ENCODE peak calls at places on chromosome 22, in six cellular contexts. W is PC-3, U is pancreas, D is IMR-90, P is HCT116, C is tibial artery. Q is an unnamed sample. For H3K9me3, the result is how much of the 10 kb centered on the place peaks cover.

GRCh38 chr22:32801436-32802290 is at the start of gene TIMP3:
- DNase-seq in W (no peak), U (peak), D (peak), P (no peak), C (peak), Q (peak)

GRCh38 chr22:46791201-46791731 is 28.8 kb downstream of the TBC1D22A start:
- DNase-seq in W (no peak), U (no peak), D (peak), P (no peak), C (peak), Q (no peak)

GRCh38 chr22:36197601-36198146 is 3.9 kb downstream of the APOL4 start:
- DNase-seq in W (no peak), U (no peak), D (no peak), P (no peak), C (no peak), Q (no peak)

GRCh38 chr22:32411388-32411787 is 659 bp downstream of the RTCB start:
- DNase-seq in W (peak), U (no peak), D (peak), P (no peak), C (no peak), Q (no peak)

GRCh38 chr22:39269095-39269827 is 24.5 kb upstream of the PDGFB start:
- DNase-seq in W (no peak), U (no peak), D (no peak), P (no peak), C (no peak), Q (no peak)

GRCh38 chr22:21775061-21775460 is 39.5 kb upstream of the YPEL1 start:
- DNase-seq in W (no peak), U (no peak), D (peak), P (no peak), C (no peak), Q (no peak)

GRCh38 chr22:30425616-30426394 is at the start of gene MTFP1:
- DNase-seq in W (peak), U (peak), D (peak), P (no peak), C (peak), Q (no peak)

GRCh38 chr22:39013923-39014722 is at the start of gene APOBEC3C:
- DNase-seq in W (peak), U (no peak), D (peak), P (peak), C (peak), Q (peak)

GRCh38 chr22:39454385-39454871 is 2.4 kb upstream of the MGAT3 start:
- DNase-seq in W (no peak), U (no peak), D (no peak), P (no peak), C (no peak), Q (no peak)

GRCh38 chr22:31248138-31248745 is 36.1 kb downstream of the LIMK2 start:
- DNase-seq in W (peak), U (peak), D (peak), P (no peak), C (peak), Q (peak)

GRCh38 chr22:27032121-27032761 is 374.9 kb downstream of the MIAT start:
- DNase-seq in W (no peak), U (peak), D (no peak), P (no peak), C (peak), Q (no peak)
- TF ChIP-seq CTCF in W (no peak), U (no peak), D (no peak), P (peak), C (peak), Q (peak)

GRCh38 chr22:45538284-45538683 is 35.6 kb downstream of the FBLN1 start:
- DNase-seq in W (no peak), U (no peak), D (no peak), P (no peak), C (peak), Q (no peak)
- H3K27ac ChIP-seq in W (no peak), U (no peak), D (peak), P (no peak), C (peak), Q (peak)

DNA sequence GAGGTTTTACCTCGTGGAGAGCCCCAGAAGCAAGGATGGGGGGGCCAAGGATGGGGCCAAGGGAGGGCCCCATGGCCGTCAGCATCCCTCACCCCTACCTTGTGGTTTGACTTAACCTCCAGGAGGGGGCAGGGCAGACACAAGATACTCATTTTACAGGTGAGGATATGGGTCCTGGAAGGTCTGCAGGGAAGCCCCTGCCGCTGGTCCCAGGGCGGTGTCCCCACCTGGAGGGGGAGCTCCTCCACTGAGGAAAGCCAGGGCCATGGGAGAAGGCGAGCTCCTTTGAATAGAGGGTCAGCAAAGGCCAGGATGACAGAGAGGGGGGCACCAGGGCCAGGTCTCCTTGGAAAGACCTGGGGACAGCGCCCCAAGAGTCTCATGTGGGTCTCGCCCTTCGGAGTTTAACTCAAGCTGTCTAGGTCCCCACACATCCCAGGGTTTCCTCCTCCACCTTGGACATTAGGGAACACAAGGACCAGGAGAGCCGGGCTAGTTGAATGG is 5.9 kb upstream of the ADORA2A start:
- DNase-seq in W (peak), U (peak), D (no peak), P (peak), C (no peak), Q (no peak)
- H3K9me3 ChIP-seq in W (under half), U (under half), D (under half), P (under half), C (under half), Q (under half)

GRCh38 chr22:43889366-43890253 is 2.2 kb downstream of the PNPLA5 start:
- DNase-seq in W (peak), U (peak), D (peak), P (no peak), C (no peak), Q (no peak)
- TF ChIP-seq CTCF in W (peak), U (no peak), D (peak), P (no peak), C (no peak), Q (peak)

DNA sequence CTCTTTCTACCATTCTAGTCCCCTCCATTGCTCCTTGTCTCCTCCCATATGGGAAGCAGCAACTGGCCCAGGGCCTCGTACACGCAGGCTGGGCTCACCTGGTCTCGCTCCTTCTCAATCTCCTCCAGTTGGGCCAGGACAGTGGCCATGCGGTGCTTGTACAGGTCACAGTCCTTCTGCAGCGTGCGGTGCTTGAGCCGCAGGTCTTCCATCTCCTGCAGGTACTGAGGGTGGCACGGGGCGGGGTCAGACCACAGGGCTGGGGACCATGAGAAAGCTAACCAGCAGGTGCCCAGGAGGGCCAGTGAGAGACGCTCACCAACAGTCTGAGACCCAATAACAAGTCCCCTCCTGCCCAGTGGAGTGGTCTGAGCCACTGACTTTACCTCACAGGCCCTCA is 11.5 kb downstream of the CARD10 start:
- DNase-seq in W (no peak), U (no peak), D (no peak), P (no peak), C (no peak), Q (no peak)
- H3K27ac ChIP-seq in W (no peak), U (no peak), D (no peak), P (no peak), C (no peak), Q (no peak)

GRCh38 chr22:16603448-16603768 is 10.8 kb upstream of the CCT8L2 start:
- DNase-seq in W (no peak), U (no peak), D (no peak), P (no peak), C (no peak), Q (no peak)
- H3K9me3 ChIP-seq in W (under half), U (under half), D (under half), P (under half), C (under half), Q (under half)

GRCh38 chr22:44968736-44969135 is 41.1 kb downstream of the PHF21B start:
- DNase-seq in W (peak), U (no peak), D (no peak), P (no peak), C (no peak), Q (no peak)
- TF ChIP-seq CTCF in W (peak), U (no peak), D (no peak), P (peak), C (no peak), Q (no peak)

GRCh38 chr22:17370766-17371181 is 1.5 kb downstream of the CECR2 start:
- DNase-seq in W (no peak), U (no peak), D (no peak), P (no peak), C (no peak), Q (no peak)

GRCh38 chr22:17370036-17370765 is 941 bp downstream of the CECR2 start:
- DNase-seq in W (no peak), U (peak), D (no peak), P (no peak), C (no peak), Q (no peak)

GRCh38 chr22:17369553-17370035 is 334 bp downstream of the CECR2 start:
- DNase-seq in W (no peak), U (no peak), D (no peak), P (no peak), C (no peak), Q (no peak)

GRCh38 chr22:17373839-17374238 is 4.6 kb downstream of the CECR2 start:
- DNase-seq in W (no peak), U (no peak), D (no peak), P (no peak), C (no peak), Q (no peak)

DNA sequence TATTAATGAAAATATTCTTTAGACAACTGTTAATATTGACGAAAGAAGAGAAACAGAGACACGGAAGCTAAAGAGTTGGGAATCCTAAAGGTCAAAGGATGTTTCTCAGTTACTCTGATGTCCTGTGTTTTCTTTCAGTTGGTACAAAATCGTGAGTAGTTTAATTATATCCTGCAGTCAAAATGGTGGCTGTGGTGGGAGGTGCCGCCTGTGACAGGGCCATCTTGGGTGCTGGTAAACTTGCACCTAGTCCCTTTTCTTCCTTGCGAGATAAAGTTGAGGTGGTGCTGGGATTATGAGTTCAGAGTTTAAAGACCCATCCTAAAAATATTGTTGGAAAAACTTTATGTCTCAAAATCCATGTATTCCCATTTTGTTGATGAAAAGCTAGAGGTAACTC is 2.2 kb downstream of the CECR2 start:
- DNase-seq in W (no peak), U (no peak), D (no peak), P (no peak), C (no peak), Q (no peak)
- H3K27ac ChIP-seq in W (no peak), U (no peak), D (no peak), P (no peak), C (no peak), Q (no peak)

DNA sequence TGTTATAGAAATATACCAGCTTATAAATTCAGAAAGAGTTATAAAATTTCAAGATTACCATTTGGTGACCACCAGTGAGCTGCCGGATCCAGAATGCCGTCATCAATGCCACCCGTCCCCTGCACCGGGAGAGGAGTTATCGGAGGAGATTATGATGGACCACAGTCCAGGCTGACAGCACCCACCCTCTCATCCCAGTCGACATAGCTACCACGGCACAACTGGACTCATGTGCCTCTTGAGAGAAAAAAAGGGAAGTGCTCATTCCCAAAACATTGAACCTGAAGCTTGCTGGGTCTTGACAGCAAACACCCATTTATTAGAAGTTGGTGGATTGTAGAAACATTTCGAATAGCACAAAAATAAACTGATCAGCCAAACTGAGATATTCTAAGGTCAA is 1331.5 kb downstream of the TBC1D22A start:
- DNase-seq in W (no peak), U (no peak), D (no peak), P (no peak), C (no peak), Q (no peak)
- H3K9me3 ChIP-seq in W (under half), U (under half), D (under half), P (under half), C (under half), Q (half or more)

Q was measured in AG04450.